ENCODE peak calls at places on chromosomes 2 and 18, in four cellular contexts. One of them, this sample, is unnamed.

GRCh38 chr18:44826418-44827259 is 146.0 kb downstream of the SETBP1 start:
- DNase-seq in GM23248: peak; percentile 88
- DNase-seq in DND-41: no peak
- DNase-seq in PC-3: peak; percentile 63
- DNase-seq in this sample: no peak

GRCh38 chr2:121197369-121198091 is 87.5 kb downstream of the TFCP2L1 start:
- DNase-seq in GM23248: peak; percentile 91
- DNase-seq in DND-41: no peak
- DNase-seq in PC-3: peak; percentile 62
- DNase-seq in this sample: no peak

GRCh38 chr2:23286765-23287155 is 98.2 kb upstream of the KLHL29 start:
- DNase-seq in PC-3: peak; percentile 8
- DNase-seq in DND-41: no peak
- DNase-seq in GM23248: peak; percentile 90
- DNase-seq in this sample: no peak

GRCh38 chr2:221407765-221408164 is 164.3 kb downstream of the EPHA4 start:
- DNase-seq in GM23248: no peak
- DNase-seq in DND-41: no peak
- DNase-seq in PC-3: no peak
- DNase-seq in this sample: no peak

GRCh38 chr18:35507192-35507591 is 9.4 kb upstream of the INO80C start:
- DNase-seq in DND-41: no peak
- DNase-seq in GM23248: no peak
- DNase-seq in PC-3: no peak
- DNase-seq in this sample: no peak

GRCh38 chr2:16134436-16135165 is 194.3 kb downstream of the MYCN start:
- DNase-seq in DND-41: no peak
- DNase-seq in PC-3: no peak
- DNase-seq in GM23248: no peak
- DNase-seq in this sample: no peak

GRCh38 chr2:100041385-100041784 is 101.0 kb downstream of the AFF3 start:
- DNase-seq in DND-41: no peak
- DNase-seq in PC-3: no peak
- DNase-seq in GM23248: no peak
- DNase-seq in this sample: no peak

GRCh38 chr2:98637401-98638144 is 29.2 kb downstream of the UNC50 start:
- DNase-seq in DND-41: peak; percentile 62
- DNase-seq in PC-3: no peak
- DNase-seq in GM23248: no peak
- DNase-seq in this sample: peak; percentile 67

GRCh38 chr2:207558106-207558505 is 28.3 kb downstream of the CREB1 start:
- DNase-seq in GM23248: peak; percentile 75
- DNase-seq in PC-3: no peak
- DNase-seq in DND-41: no peak
- DNase-seq in this sample: no peak

GRCh38 chr2:239457586-239458445 is 57.0 kb upstream of the HDAC4 start:
- DNase-seq in GM23248: no peak
- DNase-seq in DND-41: peak; percentile 1
- DNase-seq in PC-3: no peak
- DNase-seq in this sample: no peak

GRCh38 chr18:48667276-48668254 is 128.7 kb downstream of the CTIF start:
- DNase-seq in PC-3: peak; percentile 3
- DNase-seq in DND-41: peak; percentile 23
- DNase-seq in GM23248: peak; percentile 29
- DNase-seq in this sample: no peak

GRCh38 chr2:234422242-234422641 is 74.6 kb downstream of the ARL4C start:
- DNase-seq in GM23248: peak; percentile 93
- DNase-seq in DND-41: no peak
- DNase-seq in PC-3: peak; percentile 96
- DNase-seq in this sample: no peak

GRCh38 chr2:176911-177310 is 86.9 kb downstream of the SH3YL1 start:
- DNase-seq in DND-41: no peak
- DNase-seq in GM23248: no peak
- DNase-seq in PC-3: peak; percentile 88
- DNase-seq in this sample: no peak

GRCh38 chr2:10271509-10271908 is 31.2 kb upstream of the HPCAL1 start:
- DNase-seq in GM23248: no peak
- DNase-seq in DND-41: no peak
- DNase-seq in PC-3: no peak
- DNase-seq in this sample: no peak

GRCh38 chr2:10103179-10103578 is 19.4 kb upstream of the RRM2 start:
- DNase-seq in PC-3: no peak
- DNase-seq in DND-41: no peak
- DNase-seq in GM23248: no peak
- DNase-seq in this sample: no peak

GRCh38 chr2:161946489-161947107 is 127.4 kb downstream of the DPP4 start:
- DNase-seq in GM23248: peak; percentile 58
- DNase-seq in DND-41: peak; percentile 37
- DNase-seq in PC-3: peak; percentile 68
- DNase-seq in this sample: no peak

DNA sequence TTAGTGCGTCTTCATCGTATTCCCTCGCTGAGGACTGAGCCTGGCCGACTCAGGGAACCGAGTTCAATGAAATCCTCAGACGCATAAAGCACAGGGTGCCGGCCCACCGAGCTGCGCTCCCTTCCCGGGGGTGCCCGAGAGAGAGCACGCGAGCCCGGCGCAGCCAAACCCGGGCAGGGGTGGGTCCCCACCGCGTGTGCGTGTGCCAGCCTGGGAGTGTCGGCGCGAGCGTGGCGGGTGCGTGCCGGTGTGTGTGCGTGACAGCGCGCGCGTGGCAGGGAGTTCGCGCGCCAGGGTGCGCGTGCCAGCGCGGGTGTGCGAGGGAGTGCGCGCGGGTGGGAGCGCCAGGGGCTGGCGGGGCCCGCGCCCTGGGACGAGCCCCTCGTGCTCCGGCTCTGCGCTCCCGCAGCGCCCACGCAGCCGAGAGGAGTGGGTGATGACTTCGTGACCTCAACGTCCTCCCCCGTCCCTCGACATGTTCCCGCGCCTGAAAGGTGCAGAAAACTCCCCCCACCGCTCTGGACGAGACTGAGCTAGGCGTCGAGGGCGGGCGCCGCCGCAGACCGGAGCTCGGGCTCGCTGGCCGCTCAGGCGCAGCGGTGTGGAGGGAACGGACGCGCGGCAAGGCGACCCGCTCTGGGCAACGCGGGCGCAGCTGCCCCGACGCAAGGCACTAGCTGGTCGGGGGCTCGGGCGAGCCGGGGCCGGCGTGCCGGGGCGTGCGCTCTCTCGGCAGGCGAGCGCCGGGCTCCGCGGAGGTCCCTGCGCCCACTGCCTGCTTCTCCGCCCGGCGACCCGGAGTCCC is 583.0 kb downstream of the ZEB2 start:
- DNase-seq in PC-3: no peak
- DNase-seq in DND-41: no peak
- DNase-seq in GM23248: peak; percentile 70
- DNase-seq in this sample: no peak
- TF ChIP-seq EZH2 in PC-3: no peak
- TF ChIP-seq EZH2 in DND-41: no peak
- TF ChIP-seq EZH2 in GM23248: no peak
- TF ChIP-seq EZH2 in this sample: no peak

DNA sequence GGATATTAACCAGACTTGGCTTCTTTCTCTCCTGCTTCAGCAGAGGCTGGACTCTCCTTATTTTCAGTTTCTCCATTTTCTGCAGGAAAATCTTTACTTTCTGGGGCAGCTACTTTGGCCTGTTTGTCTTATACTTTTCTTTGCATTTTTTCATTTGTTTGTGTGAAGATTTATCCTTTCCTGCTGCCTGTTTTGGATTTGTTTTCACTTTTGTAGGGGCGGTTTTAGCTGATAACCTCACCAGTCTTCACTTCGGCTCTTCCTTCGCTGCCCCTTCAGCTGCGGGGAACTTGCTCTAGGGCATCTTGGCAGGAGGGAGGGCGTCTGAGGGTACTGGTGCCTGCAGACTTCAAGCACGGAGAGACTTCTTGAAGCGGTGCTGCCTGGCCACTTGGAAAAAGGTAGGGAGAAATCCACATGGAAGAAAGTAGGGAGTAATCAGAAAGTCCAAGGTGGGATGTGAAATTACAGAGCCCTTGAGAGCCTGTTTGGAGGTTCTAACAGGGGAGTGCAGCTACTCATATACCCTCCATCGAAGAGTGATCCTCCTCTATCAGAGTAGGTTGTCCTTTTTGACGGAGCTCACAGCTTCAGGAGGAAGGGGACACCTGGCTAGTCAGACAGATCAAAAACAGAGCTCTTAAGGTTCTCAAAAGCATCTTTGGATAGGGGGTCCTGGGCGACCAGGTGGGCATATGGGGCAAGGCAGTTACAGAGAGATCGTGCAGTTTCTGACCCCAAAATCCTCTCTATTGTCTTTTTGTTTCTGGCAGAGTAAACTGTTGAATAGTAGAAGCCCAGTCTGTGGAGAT is 14.6 kb upstream of the ZDBF2 start:
- DNase-seq in DND-41: no peak
- DNase-seq in PC-3: no peak
- DNase-seq in GM23248: no peak
- DNase-seq in this sample: no peak
- TF ChIP-seq EZH2 in DND-41: no peak
- TF ChIP-seq EZH2 in PC-3: no peak
- TF ChIP-seq EZH2 in GM23248: no peak
- TF ChIP-seq EZH2 in this sample: no peak

GRCh38 chr18:22165603-22166069 is 3.8 kb upstream of the GATA6 start:
- DNase-seq in DND-41: no peak
- DNase-seq in PC-3: no peak
- DNase-seq in GM23248: no peak
- DNase-seq in this sample: no peak

GRCh38 chr18:22167091-22167470 is 2.3 kb upstream of the GATA6 start:
- DNase-seq in GM23248: no peak
- DNase-seq in DND-41: no peak
- DNase-seq in PC-3: no peak
- DNase-seq in this sample: no peak

GRCh38 chr18:22165049-22165602 is 4.3 kb upstream of the GATA6 start:
- DNase-seq in GM23248: no peak
- DNase-seq in DND-41: no peak
- DNase-seq in PC-3: no peak
- DNase-seq in this sample: no peak

GRCh38 chr18:22167471-22168151 is 1.8 kb upstream of the GATA6 start:
- DNase-seq in PC-3: no peak
- DNase-seq in GM23248: peak; percentile 46
- DNase-seq in DND-41: no peak
- DNase-seq in this sample: no peak

DNA sequence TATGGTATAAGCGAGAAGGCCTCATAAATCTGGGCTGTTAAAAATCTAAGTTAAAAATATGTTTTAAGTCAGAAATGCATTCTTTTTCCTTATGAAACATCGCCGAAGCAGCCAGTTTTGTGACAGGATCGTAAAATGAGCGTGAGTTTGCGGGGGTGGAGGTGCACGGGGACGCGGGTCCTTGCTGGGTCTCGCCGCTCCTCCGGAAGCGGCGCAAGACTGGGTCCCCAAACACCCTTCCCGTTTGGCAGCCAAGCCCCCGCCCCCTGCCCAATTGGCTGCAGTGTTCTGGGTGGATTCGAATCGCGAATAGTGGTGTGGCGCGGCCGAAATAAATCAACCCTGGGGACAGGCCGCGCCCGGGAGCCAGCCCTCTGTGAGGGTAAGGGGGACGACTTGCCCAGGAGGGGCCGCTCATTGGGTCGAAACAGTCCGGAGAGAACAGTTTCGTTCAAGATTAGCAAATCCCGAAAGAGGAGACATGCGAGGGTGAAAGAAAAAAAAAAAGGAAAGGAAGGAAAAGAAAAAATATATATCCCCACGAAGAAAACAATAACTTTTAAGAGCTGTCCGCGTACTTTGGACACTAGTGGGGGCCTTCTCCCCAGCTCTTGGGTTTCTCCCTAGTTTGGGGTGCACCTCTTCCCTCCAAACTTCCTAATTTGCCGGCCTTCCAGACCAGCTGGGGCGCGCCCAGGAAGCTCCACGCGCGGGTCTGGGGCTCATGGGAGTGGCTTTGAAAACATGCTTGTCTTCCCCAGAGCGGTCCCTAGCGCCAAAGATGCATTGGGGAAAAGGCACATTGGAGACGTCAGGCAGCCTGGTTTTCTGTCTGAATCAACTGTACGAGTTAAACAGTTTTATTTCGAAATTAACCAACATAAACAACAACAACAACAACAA is 3.1 kb upstream of the GATA6 start:
- DNase-seq in DND-41: no peak
- DNase-seq in PC-3: no peak
- DNase-seq in GM23248: no peak
- DNase-seq in this sample: no peak
- TF ChIP-seq EZH2 in DND-41: no peak
- TF ChIP-seq EZH2 in PC-3: no peak
- TF ChIP-seq EZH2 in GM23248: peak; percentile 75
- TF ChIP-seq EZH2 in this sample: no peak

DNA sequence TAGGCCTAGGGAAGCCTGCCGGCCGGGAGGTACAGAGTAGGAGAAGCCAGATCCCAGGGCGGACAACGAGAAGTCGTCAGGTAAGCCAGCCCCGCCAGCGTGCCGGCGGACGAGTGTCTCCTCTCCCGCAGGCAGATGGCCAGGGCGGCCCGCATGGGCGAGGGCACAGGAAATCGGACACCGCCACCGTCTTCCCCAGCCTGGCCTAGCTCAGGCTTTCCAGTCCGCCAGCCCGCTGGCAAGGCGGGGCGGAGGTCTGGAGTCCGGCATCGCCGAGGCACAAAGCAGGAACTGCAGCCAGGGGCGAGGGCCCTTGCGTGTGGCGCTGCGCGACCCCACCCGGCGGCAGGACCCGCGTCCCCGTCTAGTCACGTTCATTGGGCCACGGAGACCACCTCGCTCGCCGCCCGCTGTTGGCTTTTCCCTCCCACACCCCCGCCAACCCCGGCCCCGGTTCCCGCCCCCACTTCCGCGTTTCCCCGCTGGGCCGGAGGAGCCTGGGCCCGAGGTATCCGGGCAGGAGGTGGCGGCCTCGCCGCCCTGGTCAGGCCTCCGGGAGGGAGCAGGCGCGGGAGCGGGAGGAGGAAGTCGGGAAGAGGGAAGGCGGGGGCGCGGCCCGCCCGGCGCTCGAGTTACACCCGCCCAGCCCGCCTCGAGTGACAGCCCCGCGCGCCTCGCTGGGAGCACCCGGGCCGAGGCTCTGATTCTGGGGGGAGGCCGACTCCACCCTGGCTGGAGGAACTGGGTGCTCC is at the start of gene GPD2:
- DNase-seq in GM23248: peak; percentile 96
- DNase-seq in PC-3: peak; percentile 91
- DNase-seq in DND-41: peak; percentile 49
- DNase-seq in this sample: no peak
- TF ChIP-seq EZH2 in GM23248: no peak
- TF ChIP-seq EZH2 in PC-3: no peak
- TF ChIP-seq EZH2 in DND-41: no peak
- TF ChIP-seq EZH2 in this sample: no peak

GRCh38 chr2:236170678-236171212 is 2.6 kb upstream of the GBX2 start:
- DNase-seq in DND-41: no peak
- DNase-seq in GM23248: no peak
- DNase-seq in PC-3: no peak
- DNase-seq in this sample: no peak

GRCh38 chr2:236167297-236168109 is 683 bp downstream of the GBX2 start:
- DNase-seq in GM23248: peak; percentile 73
- DNase-seq in DND-41: no peak
- DNase-seq in PC-3: peak; percentile 54
- DNase-seq in this sample: no peak

GRCh38 chr2:236168110-236169067 is at the start of gene GBX2:
- DNase-seq in DND-41: no peak
- DNase-seq in PC-3: peak; percentile 91
- DNase-seq in GM23248: peak; percentile 75
- DNase-seq in this sample: no peak

GRCh38 chr2:236169741-236170654 is 1.8 kb upstream of the GBX2 start:
- DNase-seq in PC-3: no peak
- DNase-seq in DND-41: no peak
- DNase-seq in GM23248: no peak
- DNase-seq in this sample: no peak

GRCh38 chr2:236169151-236169721 is 1.1 kb upstream of the GBX2 start:
- DNase-seq in PC-3: no peak
- DNase-seq in DND-41: no peak
- DNase-seq in GM23248: no peak
- DNase-seq in this sample: no peak
- TF ChIP-seq EZH2 in PC-3: no peak
- TF ChIP-seq EZH2 in DND-41: no peak
- TF ChIP-seq EZH2 in GM23248: peak; percentile 66
- TF ChIP-seq EZH2 in this sample: no peak

This sample was measured in GM12878.